ENCODE peak calls at places on chromosome 17, in nine cellular contexts. A is T-helper 1 cell; D is Caki2; J is natural killer cell; V is tibial artery; E is left ventricle myocardium superior; O is CD8-positive, alpha-beta T cell; X is HL-60; Q is EL. F is an unnamed sample.

GRCh38 chr17:78933959-78934568 is 8.9 kb upstream of the TIMP2 start:
- DNase-seq in A (no peak), D (peak), J (no peak), V (peak), E (peak), O (no peak), X (no peak), Q (peak), F (peak)

GRCh38 chr17:75090871-75091854 is 3.4 kb downstream of the SLC16A5 start:
- DNase-seq in A (no peak), D (no peak), J (no peak), V (no peak), E (peak), O (no peak), X (no peak), Q (no peak), F (no peak)

GRCh38 chr17:82237746-82238561 is 9.1 kb downstream of the SLC16A3 start:
- DNase-seq in A (no peak), D (no peak), J (no peak), V (peak), E (peak), O (no peak), X (peak), Q (no peak), F (no peak)

GRCh38 chr17:82330322-82331239 is 3.0 kb downstream of the SECTM1 start:
- DNase-seq in A (no peak), D (peak), J (no peak), V (no peak), E (peak), O (no peak), X (peak), Q (peak), F (no peak)

GRCh38 chr17:20997711-20998570 is 44.9 kb downstream of the USP22 start:
- DNase-seq in A (no peak), D (no peak), J (no peak), V (peak), E (peak), O (no peak), X (no peak), Q (peak), F (peak)

GRCh38 chr17:45896803-45897693 is 2.7 kb downstream of the MAPT start:
- DNase-seq in A (no peak), D (no peak), J (no peak), V (no peak), E (no peak), O (no peak), X (no peak), Q (no peak), F (no peak)

GRCh38 chr17:66021757-66022156 is 170.2 kb downstream of the CEP112 start:
- DNase-seq in A (no peak), D (no peak), J (no peak), V (no peak), E (no peak), O (no peak), X (no peak), Q (no peak), F (no peak)

GRCh38 chr17:33459078-33459940 is 166.2 kb upstream of the ASIC2 start:
- DNase-seq in A (no peak), D (peak), J (no peak), V (no peak), E (no peak), O (no peak), X (no peak), Q (no peak), F (no peak)

GRCh38 chr17:76009447-76009846 is 8.8 kb downstream of the CDK3 start:
- DNase-seq in A (no peak), D (no peak), J (no peak), V (no peak), E (no peak), O (no peak), X (no peak), Q (no peak), F (no peak)

GRCh38 chr17:17767096-17767470 is 69.7 kb downstream of the SREBF1 start:
- DNase-seq in A (no peak), D (no peak), J (no peak), V (no peak), E (no peak), O (no peak), X (no peak), Q (no peak), F (no peak)

GRCh38 chr17:78643326-78643725 is 66.1 kb upstream of the DNAH17 start:
- DNase-seq in A (no peak), D (no peak), J (no peak), V (no peak), E (no peak), O (no peak), X (no peak), Q (no peak), F (no peak)

GRCh38 chr17:72502940-72503341 is 382.1 kb downstream of the SOX9 start:
- DNase-seq in A (no peak), D (no peak), J (no peak), V (no peak), E (no peak), O (no peak), X (no peak), Q (peak), F (no peak)

GRCh38 chr17:37813753-37814152 is 68.9 kb upstream of the HNF1B start:
- DNase-seq in A (no peak), D (peak), J (no peak), V (no peak), E (no peak), O (no peak), X (no peak), Q (peak), F (no peak)

GRCh38 chr17:44197980-44198720 is 1.5 kb downstream of the ATXN7L3 start:
- DNase-seq in A (no peak), D (no peak), J (no peak), V (no peak), E (no peak), O (peak), X (peak), Q (peak), F (no peak)

GRCh38 chr17:44214896-44215295 is 4.6 kb downstream of the UBTF start:
- DNase-seq in A (no peak), D (no peak), J (no peak), V (no peak), E (no peak), O (no peak), X (no peak), Q (no peak), F (no peak)

GRCh38 chr17:10328971-10329923 is 43.6 kb downstream of the MYH13 start:
- DNase-seq in A (no peak), D (no peak), J (no peak), V (no peak), E (no peak), O (no peak), X (no peak), Q (no peak), F (no peak)

GRCh38 chr17:39208893-39209292 is 8.8 kb downstream of the RPL19 start:
- DNase-seq in A (no peak), D (no peak), J (no peak), V (no peak), E (peak), O (no peak), X (peak), Q (no peak), F (no peak)

GRCh38 chr17:49817993-49818392 is 29.5 kb downstream of the KAT7 start:
- DNase-seq in A (peak), D (no peak), J (peak), V (no peak), E (no peak), O (peak), X (no peak), Q (no peak), F (no peak)

GRCh38 chr17:28999216-28999615 is 6.6 kb downstream of the SEZ6 start:
- DNase-seq in A (no peak), D (no peak), J (no peak), V (no peak), E (no peak), O (no peak), X (no peak), Q (no peak), F (no peak)

GRCh38 chr17:45385331-45385997 is 47.2 kb downstream of the ARHGAP27 start:
- DNase-seq in A (peak), D (peak), J (peak), V (peak), E (peak), O (peak), X (peak), Q (peak), F (peak)

GRCh38 chr17:32249475-32249874 is 16.2 kb upstream of the RHBDL3 start:
- DNase-seq in A (no peak), D (no peak), J (no peak), V (no peak), E (no peak), O (no peak), X (no peak), Q (no peak), F (no peak)

GRCh38 chr17:64492481-64493109 is 4.3 kb downstream of the POLG2 start:
- DNase-seq in A (no peak), D (no peak), J (no peak), V (no peak), E (no peak), O (no peak), X (no peak), Q (no peak), F (no peak)

GRCh38 chr17:72107100-72107499 is 13.7 kb upstream of the SOX9 start:
- DNase-seq in A (no peak), D (no peak), J (no peak), V (no peak), E (no peak), O (no peak), X (no peak), Q (no peak), F (no peak)

GRCh38 chr17:39659286-39660010 is 5.7 kb upstream of the TCAP start:
- DNase-seq in A (no peak), D (no peak), J (no peak), V (no peak), E (peak), O (no peak), X (no peak), Q (no peak), F (no peak)

GRCh38 chr17:81067331-81067730 is 32.4 kb downstream of the BAIAP2 start:
- DNase-seq in A (no peak), D (no peak), J (no peak), V (no peak), E (no peak), O (no peak), X (no peak), Q (no peak), F (no peak)

GRCh38 chr17:33038740-33039139 is 47.1 kb downstream of the SPACA3 start:
- DNase-seq in A (no peak), D (peak), J (no peak), V (no peak), E (peak), O (no peak), X (no peak), Q (peak), F (no peak)

GRCh38 chr17:69949931-69950330 is 125.1 kb upstream of the KCNJ16 start:
- DNase-seq in A (no peak), D (no peak), J (no peak), V (no peak), E (no peak), O (no peak), X (no peak), Q (no peak), F (no peak)

GRCh38 chr17:67358612-67359011 is 7.8 kb downstream of the PSMD12 start:
- DNase-seq in A (no peak), D (no peak), J (no peak), V (no peak), E (no peak), O (no peak), X (no peak), Q (no peak), F (no peak)

GRCh38 chr17:78908426-78908825 is 5.4 kb upstream of the CEP295NL start:
- DNase-seq in A (no peak), D (no peak), J (no peak), V (no peak), E (no peak), O (no peak), X (no peak), Q (no peak), F (no peak)

GRCh38 chr17:82780195-82780594 is 28.3 kb downstream of the TBCD start:
- DNase-seq in A (no peak), D (no peak), J (no peak), V (no peak), E (no peak), O (no peak), X (no peak), Q (no peak), F (no peak)

GRCh38 chr17:67902531-67903231 is 77.4 kb downstream of the BPTF start:
- DNase-seq in A (no peak), D (no peak), J (no peak), V (no peak), E (no peak), O (no peak), X (no peak), Q (no peak), F (no peak)

GRCh38 chr17:33469911-33470310 is 176.8 kb upstream of the ASIC2 start:
- DNase-seq in A (no peak), D (no peak), J (no peak), V (no peak), E (no peak), O (no peak), X (no peak), Q (peak), F (no peak)

GRCh38 chr17:48131216-48131824 is 23.8 kb downstream of the SNX11 start:
- DNase-seq in A (peak), D (peak), J (no peak), V (no peak), E (no peak), O (peak), X (peak), Q (peak), F (no peak)

GRCh38 chr17:47714773-47715396 is 18.2 kb upstream of the TBX21 start:
- DNase-seq in A (no peak), D (no peak), J (no peak), V (no peak), E (no peak), O (no peak), X (no peak), Q (no peak), F (no peak)

GRCh38 chr17:63785556-63785955 is 11.6 kb downstream of the DDX42 start:
- DNase-seq in A (no peak), D (no peak), J (no peak), V (no peak), E (no peak), O (no peak), X (no peak), Q (peak), F (no peak)